ENCODE peak calls at places on chromosomes 16 and 17, in four cellular contexts. O is HCT116, L is K562, F is GM12878. J is an unnamed sample.

GRCh38 chr17:21318439-21318838 is 33.9 kb downstream of the MAP2K3 start:
- DNase-seq in F (no peak), L (no peak), O (no peak), J (peak; percentile 27)

GRCh38 chr16:70809392-70810060 is 8.6 kb upstream of the VAC14 start:
- DNase-seq in L (no peak), O (no peak), F (no peak), J (no peak)

GRCh38 chr16:58578642-58579041 is 51.0 kb downstream of the CNOT1 start:
- DNase-seq in L (no peak), F (no peak), O (no peak), J (no peak)

GRCh38 chr17:59000022-59000421 is 106.7 kb downstream of the TRIM37 start:
- DNase-seq in O (no peak), F (no peak), L (no peak), J (no peak)

GRCh38 chr17:63405741-63406261 is 40.3 kb downstream of the CYB561 start:
- DNase-seq in O (peak; percentile 62), F (no peak), L (peak; percentile 32), J (no peak)

GRCh38 chr16:53502331-53503269 is at the start of gene AKTIP:
- DNase-seq in F (no peak), L (peak; percentile 47), O (no peak), J (no peak)

GRCh38 chr16:73152731-73153130 is 104.8 kb upstream of the ZFHX3 start:
- DNase-seq in O (no peak), F (no peak), L (no peak), J (peak; percentile 13)

GRCh38 chr17:75036643-75037268 is 10.0 kb downstream of the ATP5PD start:
- DNase-seq in F (no peak), L (peak; percentile 75), O (peak; percentile 89), J (no peak)

GRCh38 chr17:49358638-49359247 is 3.3 kb downstream of the ZNF652 start:
- DNase-seq in O (no peak), F (peak; percentile 75), L (no peak), J (no peak)

GRCh38 chr16:31022574-31023251 is 10.6 kb upstream of the STX4 start:
- DNase-seq in F (no peak), O (no peak), L (no peak), J (no peak)

GRCh38 chr17:36850794-36851193 is 86.5 kb upstream of the LHX1 start:
- DNase-seq in F (no peak), L (no peak), O (peak; percentile 39), J (no peak)

GRCh38 chr17:12990041-12990808 is 27.6 kb downstream of the ELAC2 start:
- DNase-seq in L (no peak), O (no peak), F (no peak), J (no peak)

GRCh38 chr17:28968269-28968913 is 17.1 kb upstream of the PHF12 start:
- DNase-seq in O (no peak), L (no peak), F (no peak), J (no peak)

GRCh38 chr16:26993511-26993910 is 73.2 kb upstream of the C16orf82 start:
- DNase-seq in O (no peak), F (no peak), L (no peak), J (no peak)

GRCh38 chr17:4604111-4604644 is 19.8 kb downstream of the SMTNL2 start:
- DNase-seq in F (no peak), O (no peak), L (no peak), J (no peak)

GRCh38 chr17:63785556-63785955 is 11.6 kb downstream of the DDX42 start:
- DNase-seq in O (no peak), L (no peak), F (no peak), J (no peak)

GRCh38 chr17:72706396-72706981 is 386.0 kb downstream of the SLC39A11 start:
- DNase-seq in F (no peak), O (no peak), L (no peak), J (no peak)

GRCh38 chr17:8944083-8944482 is 21.4 kb downstream of the PIK3R5 start:
- DNase-seq in O (no peak), F (no peak), L (no peak), J (no peak)

GRCh38 chr17:72477529-72477928 is 356.7 kb downstream of the SOX9 start:
- DNase-seq in O (no peak), F (no peak), L (no peak), J (no peak)

GRCh38 chr16:69404275-69404805 is 18.5 kb upstream of the TERF2 start:
- DNase-seq in F (no peak), O (peak; percentile 95), L (peak; percentile 58), J (no peak)

GRCh38 chr17:63446981-63447687 is 1.0 kb upstream of the CYB561 start:
- DNase-seq in L (no peak), O (no peak), F (no peak), J (peak; percentile 82)

GRCh38 chr16:85460983-85461813 is 151.9 kb upstream of the GSE1 start:
- DNase-seq in O (no peak), F (no peak), L (peak; percentile 73), J (no peak)

GRCh38 chr17:58394534-58395223 is 22.7 kb downstream of the RNF43 start:
- DNase-seq in O (peak; percentile 95), F (no peak), L (no peak), J (no peak)

GRCh38 chr16:74923766-74924460 is 61.0 kb downstream of the WDR59 start:
- DNase-seq in O (no peak), L (no peak), F (no peak), J (no peak)

GRCh38 chr16:77599793-77600415 is 122.4 kb upstream of the NUDT7 start:
- DNase-seq in L (peak; percentile 25), F (no peak), O (peak; percentile 19), J (no peak)

GRCh38 chr16:48300391-48300856 is 53.1 kb upstream of the ABCC11 start:
- DNase-seq in O (peak; percentile 26), F (no peak), L (no peak), J (no peak)

GRCh38 chr17:30234296-30234695 is 1.2 kb downstream of the SLC6A4 start:
- DNase-seq in O (no peak), F (no peak), L (no peak), J (no peak)

GRCh38 chr17:71409712-71410111 is 711.1 kb upstream of the SOX9 start:
- DNase-seq in L (no peak), O (no peak), F (no peak), J (no peak)

GRCh38 chr16:89422527-89422904 is 67.8 kb downstream of the ANKRD11 start:
- DNase-seq in L (no peak), O (no peak), F (peak; percentile 85), J (no peak)

GRCh38 chr16:72198641-72199250 is 26.8 kb upstream of the PMFBP1 start:
- DNase-seq in O (no peak), L (no peak), F (no peak), J (no peak)

GRCh38 chr16:89565506-89566372 is 5.3 kb downstream of the RPL13 start:
- DNase-seq in F (no peak), L (peak; percentile 60), O (peak; percentile 69), J (no peak)

GRCh38 chr17:51118330-51119195 is 2.1 kb downstream of the SPAG9 start:
- DNase-seq in L (no peak), F (no peak), O (no peak), J (no peak)

GRCh38 chr16:26830716-26831115 is 236.0 kb upstream of the C16orf82 start:
- DNase-seq in F (no peak), L (no peak), O (no peak), J (no peak)

GRCh38 chr16:29198231-29198630 is 208.3 kb downstream of the NPIPB11 start:
- DNase-seq in O (no peak), L (no peak), F (no peak), J (peak; percentile 2)

GRCh38 chr17:73936908-73937627 is 266.4 kb upstream of the RPL38 start:
- DNase-seq in F (no peak), O (no peak), L (no peak), J (no peak)

GRCh38 chr16:77307764-77308561 is 108.8 kb downstream of the SYCE1L start:
- DNase-seq in O (no peak), L (no peak), F (no peak), J (no peak)

GRCh38 chr16:9793623-9794022 is 388.6 kb downstream of the GRIN2A start:
- DNase-seq in F (no peak), O (no peak), L (no peak), J (no peak)

GRCh38 chr16:9790199-9790598 is 392.0 kb downstream of the GRIN2A start:
- DNase-seq in O (no peak), L (no peak), F (no peak), J (no peak)

GRCh38 chr16:9791566-9791965 is 390.7 kb downstream of the GRIN2A start:
- DNase-seq in L (no peak), O (no peak), F (no peak), J (no peak)

GRCh38 chr16:9787717-9788116 is 394.5 kb downstream of the GRIN2A start:
- DNase-seq in F (peak; percentile 15), L (peak; percentile 10), O (no peak), J (no peak)
- TF ChIP-seq EGR1 in F (no peak), L (no peak), O (no peak), J (no peak)

GRCh38 chr16:65884018-65884417 is 482.5 kb upstream of the CDH5 start:
- DNase-seq in O (no peak), F (no peak), L (no peak), J (no peak)
- TF ChIP-seq EGR1 in O (no peak), F (no peak), L (no peak), J (no peak)

GRCh38 chr17:6569391-6570302 is 13.3 kb upstream of the PITPNM3 start:
- DNase-seq in L (no peak), O (no peak), F (no peak), J (peak; percentile 36)

GRCh38 chr17:6573982-6574688 is 17.8 kb upstream of the PITPNM3 start:
- DNase-seq in O (no peak), L (no peak), F (no peak), J (peak; percentile 33)

GRCh38 chr17:6572997-6573396 is 16.6 kb upstream of the PITPNM3 start:
- DNase-seq in F (no peak), O (no peak), L (no peak), J (no peak)

GRCh38 chr17:6568186-6568758 is 11.9 kb upstream of the PITPNM3 start:
- DNase-seq in L (no peak), O (no peak), F (no peak), J (peak; percentile 45)

GRCh38 chr17:6570731-6571465 is 14.5 kb upstream of the PITPNM3 start:
- DNase-seq in F (no peak), O (no peak), L (no peak), J (peak; percentile 33)
- TF ChIP-seq EGR1 in F (no peak), O (no peak), L (no peak), J (no peak)

GRCh38 chr17:77628035-77628434 is 330.5 kb upstream of the TNRC6C start:
- DNase-seq in F (no peak), O (no peak), L (no peak), J (no peak)
- TF ChIP-seq EGR1 in F (no peak), O (no peak), L (no peak), J (no peak)

GRCh38 chr17:80487511-80487910 is 11.1 kb upstream of the NPTX1 start:
- DNase-seq in O (no peak), F (no peak), L (no peak), J (no peak)
- TF ChIP-seq EGR1 in O (no peak), F (no peak), L (no peak), J (no peak)

GRCh38 chr17:45837603-45838002 is 7.1 kb upstream of the SPPL2C start:
- DNase-seq in O (no peak), L (no peak), F (no peak), J (no peak)

GRCh38 chr17:45838751-45839150 is 5.9 kb upstream of the SPPL2C start:
- DNase-seq in L (no peak), O (no peak), F (no peak), J (no peak)

GRCh38 chr17:45841098-45841497 is 3.6 kb upstream of the SPPL2C start:
- DNase-seq in F (no peak), L (no peak), O (no peak), J (no peak)

GRCh38 chr17:45837187-45837586 is 7.5 kb upstream of the SPPL2C start:
- DNase-seq in O (no peak), L (no peak), F (no peak), J (no peak)

GRCh38 chr17:45839442-45839841 is 5.2 kb upstream of the SPPL2C start:
- DNase-seq in O (no peak), F (no peak), L (no peak), J (no peak)
- TF ChIP-seq EGR1 in O (no peak), F (no peak), L (no peak), J (no peak)